ENCODE peak calls at places on chromosomes 11 and 22, in nine cellular contexts. G is cardiac fibroblast, Z is Peyer's patch, P is fibroblast of villous mesenchyme, O is AG10803, K is ovary, S is foreskin fibroblast, U is GM12865, Y is brain microvascular endothelial cell. J is an unnamed sample.

GRCh38 chr11:65277878-65278277 is 16.1 kb downstream of the POLA2 start:
- DNase-seq in U (no peak), Y (no peak), G (no peak), O (no peak), P (peak), Z (no peak), K (no peak), S (no peak), J (no peak)

GRCh38 chr11:94845622-94846021 is 77.5 kb downstream of the AMOTL1 start:
- DNase-seq in Z (no peak), S (no peak), K (no peak), G (peak), P (peak), Y (peak), U (no peak), O (no peak), J (peak)

GRCh38 chr11:13380731-13381130 is 82.3 kb downstream of the BTBD10 start:
- DNase-seq in G (no peak), P (no peak), Z (no peak), K (no peak), U (no peak), Y (no peak), S (no peak), O (no peak), J (no peak)

GRCh38 chr11:36186340-36186739 is 102.9 kb downstream of the COMMD9 start:
- DNase-seq in G (peak), K (no peak), P (peak), Z (no peak), S (peak), U (no peak), Y (peak), O (peak), J (peak)

GRCh38 chr11:82229346-82229745 is 504.3 kb downstream of the FAM181B start:
- DNase-seq in G (peak), K (no peak), O (peak), P (peak), Z (no peak), U (peak), Y (peak), S (no peak), J (no peak)

GRCh38 chr11:61121917-61122316 is 19.6 kb downstream of the CD5 start:
- DNase-seq in U (no peak), K (no peak), O (no peak), Y (no peak), G (no peak), S (no peak), Z (no peak), P (no peak), J (no peak)

GRCh38 chr11:96337541-96338530 is 5.2 kb downstream of the MAML2 start:
- DNase-seq in P (peak), U (peak), S (no peak), G (peak), Y (no peak), K (no peak), Z (peak), O (peak), J (no peak)

GRCh38 chr11:99066609-99067008 is 45.9 kb downstream of the CNTN5 start:
- DNase-seq in K (no peak), P (no peak), O (no peak), Z (no peak), S (no peak), Y (no peak), G (no peak), U (no peak), J (no peak)

GRCh38 chr11:111305403-111305802 is 7.1 kb downstream of the POU2AF3 start:
- DNase-seq in O (no peak), Z (no peak), S (no peak), G (no peak), Y (no peak), K (no peak), U (no peak), P (no peak), J (no peak)

GRCh38 chr11:39192671-39193070 is 2266.8 kb downstream of the LRRC4C start:
- DNase-seq in P (no peak), U (no peak), O (no peak), G (no peak), Z (no peak), K (no peak), S (no peak), Y (no peak), J (no peak)

GRCh38 chr11:48055292-48056132 is 75.2 kb downstream of the PTPRJ start:
- DNase-seq in P (no peak), O (no peak), Z (peak), G (peak), S (no peak), Y (peak), U (peak), K (no peak), J (no peak)

GRCh38 chr11:108394744-108395284 is 72.5 kb downstream of the C11orf65 start:
- DNase-seq in P (no peak), K (no peak), G (no peak), S (no peak), O (no peak), U (no peak), Z (no peak), Y (no peak), J (no peak)

GRCh38 chr11:20060647-20061205 is 99.5 kb downstream of the DBX1 start:
- DNase-seq in Z (no peak), O (no peak), G (no peak), P (no peak), S (no peak), K (no peak), Y (no peak), U (no peak), J (no peak)

GRCh38 chr22:23824476-23825245 is 14.1 kb downstream of the DERL3 start:
- DNase-seq in U (no peak), S (no peak), K (no peak), Z (no peak), P (no peak), Y (no peak), G (no peak), O (no peak), J (no peak)

GRCh38 chr22:24706050-24706449 is 68.5 kb downstream of the PIWIL3 start:
- DNase-seq in S (no peak), G (no peak), Y (peak), O (no peak), K (no peak), Z (no peak), U (no peak), P (no peak), J (no peak)

DNA sequence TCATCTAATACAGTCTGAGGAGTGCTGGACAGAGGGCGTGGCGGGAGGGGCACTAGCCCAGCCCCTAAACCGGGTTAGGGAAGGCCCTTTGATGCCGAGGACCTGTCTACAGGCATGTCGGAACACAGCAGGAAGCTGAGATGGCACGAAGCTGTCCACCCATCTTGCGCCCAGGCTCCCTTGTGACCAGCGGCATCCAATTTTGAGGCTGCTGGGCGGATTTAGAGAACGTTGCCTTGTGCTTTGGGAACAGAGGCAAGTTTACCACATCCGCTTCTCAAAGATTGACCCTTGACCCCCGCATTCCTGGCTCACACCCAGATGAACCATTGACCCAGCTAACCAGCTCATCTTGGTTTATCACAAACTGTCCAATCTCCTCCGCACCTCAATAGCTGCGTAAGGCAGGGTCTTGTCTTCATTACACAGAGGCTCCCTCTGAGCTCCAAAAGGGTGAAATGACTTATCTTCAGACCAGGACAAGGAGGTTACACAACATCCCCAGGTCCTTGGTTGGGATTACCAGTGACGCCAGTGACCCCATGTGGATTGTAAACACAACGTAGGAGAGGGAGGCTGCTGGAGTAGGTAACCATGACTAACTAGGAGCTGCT is 4.5 kb downstream of the FAM83F start:
- DNase-seq in Z (peak), O (peak), Y (peak), G (peak), K (no peak), S (no peak), P (peak), U (peak), J (no peak)
- TF ChIP-seq CTCF in Z (no peak), O (no peak), Y (peak), G (peak), K (no peak), S (no peak), P (no peak), U (peak), J (no peak)

DNA sequence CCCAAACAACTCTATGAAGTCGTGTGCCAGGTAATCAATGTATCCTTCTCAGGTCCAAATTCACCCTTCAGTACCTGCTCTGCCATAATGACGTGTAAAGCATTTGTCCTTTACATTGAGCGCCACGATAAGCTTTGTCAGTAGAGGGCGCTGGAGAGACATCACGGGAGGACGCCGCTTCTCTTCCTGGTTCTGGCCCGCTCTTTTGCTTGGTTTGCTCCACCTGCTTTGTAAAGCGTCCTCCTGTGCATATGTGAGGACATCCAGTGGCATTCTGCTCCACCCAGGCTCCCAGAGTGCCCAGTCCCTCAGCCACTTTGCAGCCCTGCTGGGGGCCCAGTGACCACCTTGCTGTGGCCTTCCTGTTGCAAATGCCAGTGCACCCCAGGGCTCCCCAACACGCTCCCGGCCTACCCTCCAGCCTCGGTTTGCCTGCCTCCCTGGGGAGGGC is 61.1 kb downstream of the WT1 start:
- DNase-seq in G (peak), U (peak), Z (no peak), O (peak), Y (no peak), P (peak), K (peak), S (no peak), J (no peak)
- TF ChIP-seq CTCF in G (peak), U (peak), Z (no peak), O (peak), Y (peak), P (peak), K (no peak), S (peak), J (peak)

GRCh38 chr11:120657306-120658070 is 145.9 kb downstream of the GRIK4 start:
- DNase-seq in O (no peak), G (no peak), P (no peak), S (no peak), Y (no peak), K (no peak), U (peak), Z (no peak), J (no peak)

GRCh38 chr11:120659076-120659475 is 147.5 kb downstream of the GRIK4 start:
- DNase-seq in Z (no peak), P (no peak), Y (no peak), S (no peak), G (no peak), K (no peak), U (no peak), O (no peak), J (no peak)

GRCh38 chr11:120662071-120662611 is 150.6 kb downstream of the GRIK4 start:
- DNase-seq in U (no peak), S (no peak), G (no peak), O (no peak), P (no peak), Z (no peak), Y (no peak), K (no peak), J (no peak)

GRCh38 chr11:120658071-120658423 is 146.5 kb downstream of the GRIK4 start:
- DNase-seq in S (no peak), P (no peak), O (no peak), Z (no peak), K (no peak), U (peak), Y (no peak), G (no peak), J (no peak)

GRCh38 chr11:120660024-120660565 is 148.5 kb downstream of the GRIK4 start:
- DNase-seq in K (no peak), Y (peak), O (no peak), P (peak), U (peak), S (peak), Z (no peak), G (peak), J (no peak)
- TF ChIP-seq CTCF in K (no peak), Y (peak), O (peak), P (peak), U (peak), S (peak), Z (peak), G (peak), J (peak)

GRCh38 chr11:132717824-132718223 is 814.5 kb downstream of the OPCML start:
- DNase-seq in K (no peak), S (no peak), P (no peak), Z (no peak), G (no peak), O (no peak), Y (no peak), U (no peak), J (no peak)
- TF ChIP-seq CTCF in K (no peak), S (no peak), P (no peak), Z (no peak), G (no peak), O (no peak), Y (no peak), U (no peak), J (no peak)

DNA sequence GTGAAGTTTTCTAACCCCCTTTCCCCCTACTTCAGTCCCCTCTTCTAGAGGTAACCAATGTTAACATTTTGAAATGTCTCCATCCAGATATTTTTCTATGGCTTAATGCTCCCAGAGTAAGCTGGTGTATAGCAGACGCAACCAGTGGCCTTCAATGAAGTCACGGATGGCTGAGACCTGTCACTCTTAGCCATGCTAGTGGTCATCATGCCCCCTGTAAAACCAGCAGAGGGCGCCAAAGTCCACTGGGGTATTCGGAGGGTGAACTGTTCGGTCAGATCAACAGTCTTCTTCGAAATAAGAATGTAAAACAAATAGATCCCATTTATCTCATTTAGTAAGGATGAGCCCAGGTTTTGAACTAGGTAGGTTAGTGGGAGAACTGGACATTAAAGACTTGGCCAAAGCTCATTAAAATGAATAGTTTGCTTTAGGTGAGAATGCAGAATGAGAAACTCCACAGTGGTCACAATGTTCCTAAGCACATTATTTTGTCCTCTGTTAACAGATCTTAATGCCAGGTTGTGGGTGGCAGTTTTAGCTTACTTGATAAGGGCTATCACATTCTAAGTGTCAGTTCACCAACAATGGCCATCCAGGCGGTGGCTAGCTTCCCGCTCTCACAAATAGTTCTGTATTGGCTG is 8.6 kb upstream of the MMP8 start:
- DNase-seq in O (peak), P (peak), K (no peak), G (peak), S (peak), Y (peak), Z (peak), U (peak), J (no peak)
- TF ChIP-seq CTCF in O (peak), P (peak), K (no peak), G (peak), S (peak), Y (peak), Z (peak), U (peak), J (peak)

GRCh38 chr22:44355688-44356070 is 42.9 kb upstream of the SHISAL1 start:
- DNase-seq in O (no peak), U (no peak), K (peak), Z (no peak), P (no peak), G (no peak), S (no peak), Y (no peak), J (no peak)

GRCh38 chr22:44358723-44359440 is 46.1 kb upstream of the SHISAL1 start:
- DNase-seq in G (no peak), P (no peak), K (peak), O (no peak), Y (no peak), U (no peak), Z (no peak), S (no peak), J (no peak)

GRCh38 chr22:44357962-44358553 is 45.3 kb upstream of the SHISAL1 start:
- DNase-seq in O (peak), G (no peak), Z (no peak), Y (no peak), U (no peak), S (no peak), P (peak), K (peak), J (no peak)

GRCh38 chr22:44359496-44360110 is 46.9 kb upstream of the SHISAL1 start:
- DNase-seq in P (no peak), U (no peak), S (no peak), Y (no peak), Z (no peak), G (no peak), K (peak), O (no peak), J (no peak)

GRCh38 chr22:44357296-44357961 is 44.7 kb upstream of the SHISAL1 start:
- DNase-seq in K (no peak), U (no peak), O (no peak), Z (no peak), S (no peak), Y (no peak), P (no peak), G (no peak), J (no peak)
- TF ChIP-seq CTCF in K (no peak), U (no peak), O (peak), Z (no peak), S (no peak), Y (peak), P (peak), G (peak), J (peak)

DNA sequence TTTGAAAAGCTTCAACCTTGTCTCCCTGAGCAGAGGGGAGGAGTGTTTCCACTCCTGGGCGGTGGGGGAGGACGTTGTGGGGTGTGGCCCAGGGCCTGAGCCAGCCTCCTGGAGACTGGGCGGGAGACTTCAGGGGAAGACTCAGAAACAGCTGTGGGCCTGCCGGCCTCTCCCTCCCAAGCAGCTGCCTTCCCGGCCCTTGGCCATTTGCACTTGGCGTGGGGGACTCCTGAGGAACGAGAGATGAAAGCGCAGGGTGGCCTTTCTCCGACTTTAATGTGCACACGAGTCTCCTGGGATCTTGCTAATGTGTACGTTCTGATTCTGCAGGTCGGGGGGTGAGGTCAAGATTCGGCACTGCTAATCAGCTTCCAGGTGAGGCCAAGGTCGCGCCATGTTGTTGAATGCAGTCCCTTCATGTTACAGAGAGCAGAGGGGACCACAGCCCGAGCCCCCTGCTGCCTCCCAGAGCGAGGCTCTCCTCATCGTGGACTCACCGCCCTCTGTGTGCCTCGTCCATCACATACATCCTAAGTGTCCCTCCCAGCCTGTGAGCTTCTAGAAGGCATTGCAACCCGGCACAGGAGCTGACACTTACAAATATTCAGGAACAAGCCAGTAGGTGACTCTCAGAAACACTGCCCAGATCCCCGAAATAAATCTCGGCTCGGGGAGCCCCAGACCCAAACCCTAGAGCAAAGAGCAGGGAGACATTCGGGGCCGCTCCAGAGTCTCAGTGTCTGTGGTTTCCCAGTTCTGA is 7.7 kb downstream of the LIF start:
- DNase-seq in S (no peak), P (peak), Y (peak), U (no peak), Z (no peak), G (peak), O (no peak), K (peak), J (no peak)
- TF ChIP-seq CTCF in S (no peak), P (no peak), Y (no peak), U (no peak), Z (no peak), G (no peak), O (no peak), K (no peak), J (no peak)